ENCODE peak calls at places on chromosomes 4 and X, in eight cellular contexts. L is NCI-H1436 treated with DMSO at 0.1 percent for 48 hours, E is chondrocyte, C is MV-4-11, U is NCI-H1105, B is M059J, O is lower leg skin, Z is cardiac fibroblast. Q is an unnamed sample.

GRCh38 chrX:7062276-7062675 is 85.2 kb upstream of the STS start:
- DNase-seq in L (no peak), E (no peak), C (no peak), U (no peak), B (peak; percentile 58), O (no peak), Z (peak; percentile 1), Q (no peak)

GRCh38 chr4:173243321-173243720 is 74.7 kb downstream of the GALNT7 start:
- DNase-seq in L (peak; percentile 21), E (no peak), C (no peak), U (no peak), B (peak; percentile 75), O (no peak), Z (peak; percentile 33), Q (no peak)

GRCh38 chr4:22179124-22179874 is 230.7 kb upstream of the KCNIP4 start:
- DNase-seq in L (no peak), E (no peak), C (no peak), U (no peak), B (peak; percentile 91), O (no peak), Z (peak; percentile 87), Q (no peak)

GRCh38 chr4:52618795-52619590 is 40.1 kb downstream of the USP46 start:
- DNase-seq in L (no peak), E (no peak), C (no peak), U (no peak), B (no peak), O (no peak), Z (no peak), Q (peak; percentile 33)

GRCh38 chr4:128163177-128164117 is 102.3 kb downstream of the LARP1B start:
- DNase-seq in L (no peak), E (no peak), C (no peak), U (no peak), B (peak; percentile 89), O (no peak), Z (peak; percentile 62), Q (no peak)

GRCh38 chr4:143382539-143382938 is 45.9 kb downstream of the GAB1 start:
- DNase-seq in L (no peak), E (no peak), C (no peak), U (no peak), B (no peak), O (no peak), Z (peak; percentile 68), Q (no peak)

GRCh38 chr4:164779811-164780216 is 25.9 kb downstream of the SMIM31 start:
- DNase-seq in L (no peak), E (no peak), C (peak; percentile 11), U (no peak), B (peak; percentile 54), O (no peak), Z (peak; percentile 65), Q (peak; percentile 12)

GRCh38 chr4:181897935-181898334 is 345.3 kb upstream of the TENM3 start:
- DNase-seq in L (no peak), E (no peak), C (no peak), U (no peak), B (peak; percentile 68), O (no peak), Z (peak; percentile 47), Q (no peak)

GRCh38 chrX:136768469-136769084 is 12.2 kb downstream of the ARHGEF6 start:
- DNase-seq in L (no peak), E (no peak), C (peak; percentile 89), U (no peak), B (peak; percentile 98), O (peak; percentile 26), Z (peak; percentile 82), Q (no peak)

GRCh38 chr4:23035521-23036056 is 342.9 kb downstream of the GBA3 start:
- DNase-seq in L (no peak), E (no peak), C (no peak), U (no peak), B (no peak), O (no peak), Z (no peak), Q (no peak)

GRCh38 chr4:159281781-159282180 is 178.9 kb downstream of the RAPGEF2 start:
- DNase-seq in L (no peak), E (no peak), C (no peak), U (no peak), B (no peak), O (no peak), Z (no peak), Q (no peak)

GRCh38 chrX:64204252-64204651 is 1.3 kb downstream of the AMER1 start:
- DNase-seq in L (no peak), E (no peak), C (no peak), U (no peak), B (no peak), O (no peak), Z (peak; percentile 2), Q (no peak)

GRCh38 chr4:103067841-103068547 is 8.6 kb downstream of the SLC9B2 start:
- DNase-seq in L (no peak), E (no peak), C (no peak), U (no peak), B (peak; percentile 43), O (no peak), Z (no peak), Q (no peak)

GRCh38 chr4:1493540-1494287 is 87.5 kb upstream of the NKX1-1 start:
- DNase-seq in L (no peak), E (no peak), C (no peak), U (no peak), B (no peak), O (no peak), Z (no peak), Q (no peak)

GRCh38 chr4:166034965-166035364 is 161.9 kb downstream of the TLL1 start:
- DNase-seq in L (no peak), E (no peak), C (no peak), U (no peak), B (peak; percentile 7), O (no peak), Z (no peak), Q (no peak)

GRCh38 chr4:105598044-105598443 is 45.6 kb downstream of the ARHGEF38 start:
- DNase-seq in L (no peak), E (no peak), C (no peak), U (no peak), B (no peak), O (no peak), Z (no peak), Q (no peak)

GRCh38 chrX:129769467-129770154 is 10.1 kb upstream of the SASH3 start:
- DNase-seq in L (no peak), E (no peak), C (peak; percentile 35), U (no peak), B (no peak), O (no peak), Z (no peak), Q (no peak)

GRCh38 chr4:22730049-22730448 is 37.3 kb downstream of the GBA3 start:
- DNase-seq in L (no peak), E (no peak), C (no peak), U (no peak), B (no peak), O (no peak), Z (no peak), Q (no peak)

GRCh38 chr4:17807446-17807845 is 3.1 kb downstream of the DCAF16 start:
- DNase-seq in L (no peak), E (no peak), C (no peak), U (no peak), B (no peak), O (no peak), Z (peak; percentile 36), Q (no peak)

GRCh38 chrX:47958943-47959342 is 44.8 kb downstream of the ZNF182 start:
- DNase-seq in L (no peak), E (no peak), C (no peak), U (no peak), B (peak; percentile 13), O (no peak), Z (peak; percentile 5), Q (no peak)

GRCh38 chr4:95181446-95182306 is 367.1 kb downstream of the UNC5C start:
- DNase-seq in L (no peak), E (no peak), C (peak; percentile 43), U (no peak), B (peak; percentile 68), O (no peak), Z (peak; percentile 13), Q (no peak)

GRCh38 chrX:101029665-101030064 is 22.2 kb downstream of the TRMT2B start:
- DNase-seq in L (no peak), E (no peak), C (no peak), U (no peak), B (no peak), O (no peak), Z (no peak), Q (no peak)

GRCh38 chr4:53847935-53848334 is 216.5 kb downstream of the CHIC2 start:
- DNase-seq in L (no peak), E (no peak), C (no peak), U (no peak), B (no peak), O (no peak), Z (no peak), Q (peak; percentile 35)

GRCh38 chr4:20684852-20685763 is 15.2 kb upstream of the PACRGL start:
- DNase-seq in L (no peak), E (no peak), C (peak; percentile 50), U (no peak), B (peak; percentile 21), O (no peak), Z (peak; percentile 36), Q (no peak)

GRCh38 chrX:135477576-135477975 is 42.9 kb upstream of the INTS6L start:
- DNase-seq in L (no peak), E (no peak), C (peak; percentile 58), U (peak; percentile 75), B (peak; percentile 81), O (peak; percentile 21), Z (peak; percentile 89), Q (peak; percentile 5)

GRCh38 chr4:132513491-132513890 is 635.6 kb upstream of the PCDH10 start:
- DNase-seq in L (no peak), E (no peak), C (no peak), U (no peak), B (no peak), O (no peak), Z (no peak), Q (no peak)

GRCh38 chrX:47900833-47901232 is 64.1 kb downstream of the ZNF81 start:
- DNase-seq in L (no peak), E (no peak), C (peak; percentile 63), U (no peak), B (no peak), O (no peak), Z (no peak), Q (no peak)

GRCh38 chr4:58136611-58137010 is 1026.4 kb upstream of the IGFBP7 start:
- DNase-seq in L (no peak), E (no peak), C (no peak), U (no peak), B (no peak), O (no peak), Z (no peak), Q (no peak)

GRCh38 chrX:47836164-47837072 is at the start of gene ZNF81:
- DNase-seq in L (peak; percentile 82), E (peak; percentile 98), C (peak; percentile 94), U (peak; percentile 88), B (peak; percentile 97), O (peak; percentile 95), Z (peak; percentile 98), Q (peak; percentile 46)

Q was measured in HuH-7.5.